ENCODE peak calls at places on chromosomes 11 and 22, in seven cellular contexts. R is AG04450; J is neural crest cell; Q is NCI-H510A; S is EL; E is lower lobe of right lung; P is activated gamma-delta T cell treated with anti-CD3 and anti-CD28 coated beads, Interleukin-2, amount 50 U/mL, for 16 hours. Y is an unnamed sample.

GRCh38 chr22:25388866-25389540 is 169.6 kb downstream of the CRYBB2 start:
- DNase-seq in R (no peak), J (no peak), Q (no peak), S (no peak), E (no peak), P (no peak), Y (no peak)

GRCh38 chr11:116651757-116652237 is 121.0 kb downstream of the BUD13 start:
- DNase-seq in R (no peak), J (no peak), Q (no peak), S (no peak), E (no peak), P (no peak), Y (no peak)

GRCh38 chr11:116537736-116538135 is 235.1 kb downstream of the BUD13 start:
- DNase-seq in R (no peak), J (no peak), Q (no peak), S (no peak), E (no peak), P (no peak), Y (no peak)

GRCh38 chr11:36149538-36150242 is 139.5 kb downstream of the COMMD9 start:
- DNase-seq in R (peak), J (no peak), Q (no peak), S (peak), E (peak), P (no peak), Y (peak)

GRCh38 chr11:22711880-22712279 is 45.5 kb downstream of the GAS2 start:
- DNase-seq in R (no peak), J (no peak), Q (no peak), S (no peak), E (no peak), P (no peak), Y (no peak)

GRCh38 chr11:88695701-88696414 is 358.3 kb upstream of the CTSC start:
- DNase-seq in R (no peak), J (no peak), Q (no peak), S (no peak), E (no peak), P (no peak), Y (no peak)

GRCh38 chr22:31240011-31240410 is 27.9 kb downstream of the LIMK2 start:
- DNase-seq in R (no peak), J (no peak), Q (no peak), S (peak), E (no peak), P (no peak), Y (no peak)

GRCh38 chr11:46369458-46370152 is 11.9 kb upstream of the MDK start:
- DNase-seq in R (peak), J (peak), Q (no peak), S (peak), E (no peak), P (no peak), Y (no peak)

GRCh38 chr11:34004226-34004625 is 47.3 kb upstream of the CAPRIN1 start:
- DNase-seq in R (no peak), J (no peak), Q (no peak), S (no peak), E (no peak), P (no peak), Y (no peak)

GRCh38 chr11:15824060-15824459 is 532.3 kb downstream of the SOX6 start:
- DNase-seq in R (peak), J (no peak), Q (no peak), S (peak), E (no peak), P (no peak), Y (no peak)

GRCh38 chr11:88188251-88189030 is 13.2 kb upstream of the RAB38 start:
- DNase-seq in R (no peak), J (no peak), Q (no peak), S (peak), E (no peak), P (no peak), Y (no peak)

GRCh38 chr11:117443269-117444186 is 115.9 kb downstream of the CEP164 start:
- DNase-seq in R (no peak), J (peak), Q (peak), S (peak), E (no peak), P (no peak), Y (peak)

GRCh38 chr22:49777569-49778250 is 50.0 kb downstream of the BRD1 start:
- DNase-seq in R (no peak), J (no peak), Q (no peak), S (no peak), E (peak), P (no peak), Y (peak)

GRCh38 chr11:97888641-97889040 is 1132.1 kb upstream of the CNTN5 start:
- DNase-seq in R (no peak), J (no peak), Q (no peak), S (no peak), E (no peak), P (no peak), Y (no peak)

GRCh38 chr11:5280582-5281102 is 10.9 kb upstream of the HBE1 start:
- DNase-seq in R (peak), J (no peak), Q (peak), S (peak), E (no peak), P (no peak), Y (peak)